ENCODE peak calls at places on chromosome 16, in nine cellular contexts. D is uterus, O is prostate gland, G is esophagus squamous epithelium, E is A549, M is adrenal gland, N is sigmoid colon, X is heart left ventricle, F is tibial nerve. A is an unnamed sample.
A peak's percentile ranks its signal among the peaks of the same experiment; 100 is the strongest.

GRCh38 chr16:539901-540530 is 12.5 kb downstream of the CAPN15 start:
- DNase-seq in D (no peak), G (no peak), N (no peak), X (no peak), O (no peak), E (no peak), F (no peak), M (no peak), A (no peak)

GRCh38 chr16:82011199-82011641 is at the start of gene SDR42E1:
- DNase-seq in O (peak; percentile 50), G (peak; percentile 5), D (no peak), N (no peak), F (no peak), X (peak; percentile 19), E (peak; percentile 21), M (no peak), A (no peak)

GRCh38 chr16:534856-535445 is 7.4 kb downstream of the CAPN15 start:
- DNase-seq in F (no peak), D (no peak), M (no peak), X (no peak), N (no peak), O (no peak), G (no peak), E (no peak), A (no peak)

GRCh38 chr16:56708418-56708817 is 21.5 kb upstream of the NUP93 start:
- DNase-seq in M (no peak), N (no peak), D (no peak), F (no peak), X (no peak), E (no peak), O (no peak), G (no peak), A (no peak)

GRCh38 chr16:58329147-58329546 is 34.3 kb upstream of the PRSS54 start:
- DNase-seq in X (no peak), M (peak; percentile 27), E (no peak), F (no peak), N (no peak), D (no peak), G (no peak), O (no peak), A (no peak)

GRCh38 chr16:30949655-30950515 is 1.0 kb downstream of the ORAI3 start:
- DNase-seq in M (peak; percentile 97), D (peak; percentile 81), N (peak; percentile 95), E (peak; percentile 19), X (peak; percentile 84), O (peak; percentile 77), G (peak; percentile 54), F (peak; percentile 88), A (peak; percentile 93)

GRCh38 chr16:79899316-79900110 is 299.0 kb upstream of the MAF start:
- DNase-seq in E (no peak), M (no peak), F (no peak), N (no peak), X (no peak), G (no peak), O (no peak), D (no peak), A (no peak)

GRCh38 chr16:68992521-68992920 is 112.9 kb upstream of the HAS3 start:
- DNase-seq in E (peak; percentile 46), F (no peak), N (no peak), D (no peak), M (no peak), X (no peak), O (no peak), G (no peak), A (no peak)

GRCh38 chr16:84839054-84839453 is 19.3 kb downstream of the CRISPLD2 start:
- DNase-seq in D (no peak), G (no peak), O (no peak), E (no peak), X (no peak), M (no peak), N (peak; percentile 87), F (no peak), A (no peak)

GRCh38 chr16:3672571-3673041 is 18.1 kb downstream of the DNASE1 start:
- DNase-seq in G (no peak), N (no peak), O (no peak), E (no peak), D (no peak), M (no peak), X (no peak), F (no peak), A (no peak)

GRCh38 chr16:11757671-11758545 is 15.3 kb upstream of the TXNDC11 start:
- DNase-seq in N (no peak), O (peak; percentile 49), X (no peak), D (no peak), E (peak; percentile 19), F (no peak), M (peak; percentile 63), G (no peak), A (no peak)

GRCh38 chr16:68790130-68790761 is 53.1 kb upstream of the TANGO6 start:
- DNase-seq in X (no peak), O (peak; percentile 75), N (peak; percentile 66), M (no peak), F (no peak), E (peak; percentile 70), G (no peak), D (peak; percentile 24), A (no peak)

GRCh38 chr16:24396350-24397271 is 140.5 kb downstream of the CACNG3 start:
- DNase-seq in E (no peak), X (no peak), O (no peak), N (no peak), G (no peak), D (no peak), F (no peak), M (no peak), A (no peak)

GRCh38 chr16:77310877-77311276 is 111.7 kb downstream of the SYCE1L start:
- DNase-seq in X (no peak), O (no peak), E (no peak), N (no peak), D (no peak), F (no peak), G (no peak), M (no peak), A (no peak)

GRCh38 chr16:30805370-30806169 is 18.6 kb upstream of the ZNF629 start:
- DNase-seq in M (peak; percentile 90), F (peak; percentile 75), X (peak; percentile 91), G (no peak), N (peak; percentile 95), O (peak; percentile 83), D (peak; percentile 84), E (peak; percentile 89), A (peak; percentile 78)

GRCh38 chr16:4695473-4696171 is 2.3 kb downstream of the NUDT16L1 start:
- DNase-seq in O (no peak), F (no peak), D (no peak), M (no peak), X (no peak), E (no peak), N (no peak), G (no peak), A (no peak)

GRCh38 chr16:4692460-4693295 is 684 bp upstream of the NUDT16L1 start:
- DNase-seq in N (peak; percentile 61), G (no peak), E (peak; percentile 24), D (no peak), O (no peak), F (no peak), X (no peak), M (peak; percentile 55), A (no peak)

GRCh38 chr16:4693296-4693955 is at the start of gene NUDT16L1:
- DNase-seq in N (peak; percentile 98), D (peak; percentile 93), G (peak; percentile 86), E (peak; percentile 97), M (peak; percentile 97), X (peak; percentile 97), F (peak; percentile 93), O (peak; percentile 96), A (peak; percentile 96)

GRCh38 chr16:4694664-4695451 is 1.5 kb downstream of the NUDT16L1 start:
- DNase-seq in O (no peak), N (peak; percentile 74), F (no peak), D (peak; percentile 45), X (no peak), E (no peak), M (peak; percentile 25), G (no peak), A (no peak)

GRCh38 chr16:4693956-4694663 is 748 bp downstream of the NUDT16L1 start:
- DNase-seq in G (no peak), O (no peak), M (peak; percentile 35), X (peak; percentile 40), D (peak; percentile 74), N (peak; percentile 81), E (peak; percentile 48), F (no peak), A (peak; percentile 53)
- TF ChIP-seq POLR2A in G (no peak), O (no peak), M (no peak), X (no peak), D (no peak), N (no peak), E (no peak), F (no peak), A (no peak)

DNA sequence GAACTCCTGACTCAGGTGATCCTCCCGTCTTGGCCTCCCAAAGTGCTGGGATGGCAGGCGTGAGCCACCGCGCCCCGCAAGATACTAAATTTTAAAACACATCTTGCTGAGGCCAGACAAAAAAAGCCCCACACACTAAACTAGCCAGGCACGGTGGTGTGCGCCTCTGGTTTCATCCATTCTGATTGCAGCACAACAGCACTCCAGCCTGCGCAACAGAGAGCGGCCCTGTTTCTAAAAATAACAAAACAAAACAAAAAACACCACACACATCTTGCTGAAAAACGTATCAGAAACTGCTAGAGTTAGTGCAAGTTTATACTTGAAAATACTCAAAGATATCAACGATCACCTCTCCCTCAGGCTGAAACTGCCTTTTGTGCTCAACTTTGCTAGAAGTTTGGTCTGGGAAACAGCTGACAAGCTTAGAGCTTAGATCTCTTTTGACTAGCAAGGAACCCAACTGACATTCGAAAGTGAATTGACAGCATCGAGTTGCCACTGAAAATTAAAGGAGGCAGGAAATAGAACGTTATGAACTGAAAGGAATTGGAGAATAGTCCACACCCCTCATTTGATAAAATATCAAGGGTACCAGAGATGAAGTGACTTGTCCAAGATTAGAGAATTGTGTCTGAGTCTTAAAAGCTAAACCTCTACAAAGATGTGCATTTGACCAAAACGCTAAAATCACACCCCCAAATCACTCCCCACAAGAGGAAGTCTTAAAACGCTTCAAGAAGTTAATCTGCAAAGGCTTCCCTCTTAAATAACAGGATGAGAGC is 946 bp downstream of the COG4 start:
- DNase-seq in X (no peak), E (no peak), O (no peak), N (no peak), M (no peak), G (no peak), D (no peak), F (no peak), A (peak; percentile 44)
- TF ChIP-seq POLR2A in X (no peak), E (no peak), O (no peak), N (no peak), M (no peak), G (no peak), D (no peak), F (no peak), A (no peak)

GRCh38 chr16:89154390-89155183 is 17.0 kb upstream of the CDH15 start:
- DNase-seq in X (no peak), E (no peak), O (no peak), N (no peak), F (no peak), D (no peak), G (no peak), M (no peak), A (no peak)
- TF ChIP-seq POLR2A in X (no peak), E (no peak), O (no peak), N (no peak), F (no peak), D (no peak), G (no peak), M (no peak), A (no peak)

GRCh38 chr16:49111351-49111750 is 170.3 kb downstream of the CBLN1 start:
- DNase-seq in O (no peak), G (no peak), M (no peak), F (no peak), X (no peak), D (no peak), N (no peak), E (no peak), A (no peak)
- TF ChIP-seq POLR2A in O (no peak), G (no peak), M (no peak), F (no peak), X (no peak), D (no peak), N (no peak), E (no peak), A (no peak)